ENCODE peak calls at places on chromosome 11, in five cellular contexts. L, K, O, D and N are unnamed samples.

GRCh38 chr11:2377511-2378443 is 667 bp downstream of the CD81 start:
- DNase-seq in D (peak), L (peak), O (peak), K (peak), N (peak)

GRCh38 chr11:48109046-48109666 is 107.5 kb upstream of the OR4B1 start:
- DNase-seq in D (peak), K (no peak), L (peak), O (no peak), N (no peak)

GRCh38 chr11:75165721-75166120 is 14.8 kb downstream of the SLCO2B1 start:
- DNase-seq in K (no peak), D (no peak), L (no peak), O (no peak), N (no peak)

GRCh38 chr11:65606876-65607613 is 7.0 kb downstream of the MAP3K11 start:
- DNase-seq in D (peak), L (peak), K (no peak), O (no peak), N (no peak)

GRCh38 chr11:71245601-71246391 is 6.6 kb downstream of the SHANK2 start:
- DNase-seq in D (no peak), O (no peak), K (no peak), L (no peak), N (no peak)

GRCh38 chr11:128664286-128664685 is 29.6 kb upstream of the FLI1 start:
- DNase-seq in K (no peak), D (no peak), L (no peak), O (no peak), N (no peak)

GRCh38 chr11:86064236-86064803 is 4.6 kb downstream of the PICALM start:
- DNase-seq in L (peak), D (peak), O (no peak), K (no peak), N (no peak)

GRCh38 chr11:9525116-9525515 is 48.4 kb upstream of the WEE1 start:
- DNase-seq in K (no peak), D (no peak), L (peak), O (no peak), N (no peak)

GRCh38 chr11:115276182-115276581 is 228.0 kb downstream of the CADM1 start:
- DNase-seq in O (no peak), D (no peak), K (no peak), L (no peak), N (no peak)

GRCh38 chr11:94678901-94679300 is 89.3 kb upstream of the AMOTL1 start:
- DNase-seq in O (no peak), D (no peak), L (no peak), K (no peak), N (no peak)

GRCh38 chr11:100930185-100930778 is 199.3 kb downstream of the PGR start:
- DNase-seq in K (peak), O (no peak), L (peak), D (peak), N (peak)